ENCODE peak calls at places on chromosomes 2 and 18, in seven cellular contexts. One of them, this sample, is unnamed.

GRCh38 chr2:11177871-11178598 is 22.8 kb downstream of the SLC66A3 start:
- DNase-seq in IMR-90: peak; percentile 52
- DNase-seq in OCI-LY7: no peak
- DNase-seq in cardiac fibroblast: peak; percentile 37
- DNase-seq in epithelial cell of esophagus: no peak
- DNase-seq in PC-3: no peak
- DNase-seq in GM06990: no peak
- DNase-seq in this sample: peak; percentile 54

GRCh38 chr18:51656249-51656648 is 458.8 kb upstream of the MEX3C start:
- DNase-seq in OCI-LY7: no peak
- DNase-seq in IMR-90: no peak
- DNase-seq in cardiac fibroblast: no peak
- DNase-seq in PC-3: no peak
- DNase-seq in GM06990: no peak
- DNase-seq in epithelial cell of esophagus: no peak
- DNase-seq in this sample: no peak

GRCh38 chr2:112749755-112750559 is 14.5 kb downstream of the CKAP2L start:
- DNase-seq in OCI-LY7: peak; percentile 70
- DNase-seq in IMR-90: peak; percentile 77
- DNase-seq in cardiac fibroblast: peak; percentile 83
- DNase-seq in PC-3: peak; percentile 78
- DNase-seq in epithelial cell of esophagus: peak; percentile 81
- DNase-seq in GM06990: peak; percentile 39
- DNase-seq in this sample: peak; percentile 88

GRCh38 chr2:1561793-1562521 is 148.7 kb downstream of the TPO start:
- DNase-seq in PC-3: no peak
- DNase-seq in GM06990: no peak
- DNase-seq in OCI-LY7: no peak
- DNase-seq in cardiac fibroblast: no peak
- DNase-seq in IMR-90: no peak
- DNase-seq in epithelial cell of esophagus: no peak
- DNase-seq in this sample: no peak

GRCh38 chr2:70094171-70094977 is 7.1 kb downstream of the PCBP1 start:
- DNase-seq in OCI-LY7: peak; percentile 49
- DNase-seq in IMR-90: peak; percentile 29
- DNase-seq in GM06990: no peak
- DNase-seq in epithelial cell of esophagus: no peak
- DNase-seq in PC-3: no peak
- DNase-seq in cardiac fibroblast: no peak
- DNase-seq in this sample: no peak

GRCh38 chr2:174001107-174001506 is 35.9 kb upstream of the SP3 start:
- DNase-seq in cardiac fibroblast: no peak
- DNase-seq in IMR-90: no peak
- DNase-seq in GM06990: no peak
- DNase-seq in epithelial cell of esophagus: no peak
- DNase-seq in PC-3: no peak
- DNase-seq in OCI-LY7: no peak
- DNase-seq in this sample: no peak

GRCh38 chr18:31513189-31513907 is 15.4 kb downstream of the DSG2 start:
- DNase-seq in OCI-LY7: no peak
- DNase-seq in IMR-90: peak; percentile 48
- DNase-seq in epithelial cell of esophagus: peak; percentile 95
- DNase-seq in GM06990: no peak
- DNase-seq in cardiac fibroblast: peak; percentile 55
- DNase-seq in PC-3: peak; percentile 74
- DNase-seq in this sample: peak; percentile 79

GRCh38 chr2:56008661-56009411 is 85.3 kb upstream of the EFEMP1 start:
- DNase-seq in IMR-90: peak; percentile 89
- DNase-seq in PC-3: peak; percentile 45
- DNase-seq in epithelial cell of esophagus: peak; percentile 55
- DNase-seq in OCI-LY7: peak; percentile 31
- DNase-seq in cardiac fibroblast: peak; percentile 97
- DNase-seq in GM06990: no peak
- DNase-seq in this sample: peak; percentile 92

GRCh38 chr2:173184031-173185004 is 108.7 kb downstream of the MAP3K20 start:
- DNase-seq in PC-3: peak; percentile 98
- DNase-seq in epithelial cell of esophagus: peak; percentile 97
- DNase-seq in OCI-LY7: no peak
- DNase-seq in GM06990: no peak
- DNase-seq in cardiac fibroblast: peak; percentile 99
- DNase-seq in IMR-90: peak; percentile 100
- DNase-seq in this sample: peak; percentile 98

GRCh38 chr2:176507736-176508135 is 238.5 kb downstream of the MTX2 start:
- DNase-seq in IMR-90: no peak
- DNase-seq in cardiac fibroblast: no peak
- DNase-seq in GM06990: no peak
- DNase-seq in epithelial cell of esophagus: no peak
- DNase-seq in OCI-LY7: no peak
- DNase-seq in PC-3: no peak
- DNase-seq in this sample: no peak

GRCh38 chr2:130328710-130329109 is 14.0 kb upstream of the IMP4 start:
- DNase-seq in epithelial cell of esophagus: peak; percentile 97
- DNase-seq in cardiac fibroblast: peak; percentile 5
- DNase-seq in IMR-90: peak; percentile 32
- DNase-seq in GM06990: no peak
- DNase-seq in OCI-LY7: no peak
- DNase-seq in PC-3: peak; percentile 36
- DNase-seq in this sample: peak; percentile 23

GRCh38 chr2:101305044-101305443 is 3.5 kb downstream of the RNF149 start:
- DNase-seq in GM06990: no peak
- DNase-seq in OCI-LY7: no peak
- DNase-seq in PC-3: no peak
- DNase-seq in epithelial cell of esophagus: no peak
- DNase-seq in IMR-90: no peak
- DNase-seq in cardiac fibroblast: no peak
- DNase-seq in this sample: no peak

GRCh38 chr2:147250652-147251356 is 594.0 kb upstream of the ACVR2A start:
- DNase-seq in OCI-LY7: no peak
- DNase-seq in GM06990: no peak
- DNase-seq in IMR-90: no peak
- DNase-seq in epithelial cell of esophagus: no peak
- DNase-seq in cardiac fibroblast: no peak
- DNase-seq in PC-3: no peak
- DNase-seq in this sample: no peak

GRCh38 chr2:55482186-55482945 is 37.2 kb upstream of the CFAP36 start:
- DNase-seq in GM06990: no peak
- DNase-seq in OCI-LY7: no peak
- DNase-seq in PC-3: no peak
- DNase-seq in epithelial cell of esophagus: peak; percentile 45
- DNase-seq in IMR-90: peak; percentile 45
- DNase-seq in cardiac fibroblast: peak; percentile 71
- DNase-seq in this sample: peak; percentile 70

GRCh38 chr2:236163483-236164200 is 4.5 kb downstream of the GBX2 start:
- DNase-seq in IMR-90: no peak
- DNase-seq in epithelial cell of esophagus: no peak
- DNase-seq in GM06990: no peak
- DNase-seq in cardiac fibroblast: no peak
- DNase-seq in OCI-LY7: no peak
- DNase-seq in PC-3: no peak
- DNase-seq in this sample: no peak
- H3K4me3 ChIP-seq in IMR-90: peak overlapping the region; percentile 18
- H3K4me3 ChIP-seq in epithelial cell of esophagus: no peak overlapping the region
- H3K4me3 ChIP-seq in GM06990: no peak overlapping the region
- H3K4me3 ChIP-seq in cardiac fibroblast: peak overlapping the region; percentile 28
- H3K4me3 ChIP-seq in OCI-LY7: no peak overlapping the region
- H3K4me3 ChIP-seq in PC-3: no peak overlapping the region
- H3K4me3 ChIP-seq in this sample: peak overlapping the region; percentile 52

DNA sequence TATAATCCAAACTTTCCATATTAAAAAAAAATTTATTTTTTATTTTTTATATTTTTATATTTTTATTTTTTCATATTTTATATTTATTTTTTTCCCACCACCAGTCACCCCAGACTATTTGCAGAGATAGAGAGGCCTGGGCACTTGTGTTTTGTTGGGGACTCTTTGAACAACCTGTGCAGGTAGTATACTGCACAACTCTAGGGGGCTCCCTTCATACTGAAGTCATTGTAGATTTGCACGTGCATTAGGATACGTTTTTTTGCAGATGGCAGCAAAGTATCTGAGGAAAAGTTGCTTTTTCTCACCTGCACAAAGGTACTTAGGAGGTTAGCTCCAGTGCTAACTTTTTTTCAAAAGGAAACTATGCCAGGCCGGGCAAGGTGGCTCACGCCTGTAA is 73.9 kb upstream of the TANC1 start:
- DNase-seq in IMR-90: no peak
- DNase-seq in GM06990: no peak
- DNase-seq in epithelial cell of esophagus: no peak
- DNase-seq in PC-3: no peak
- DNase-seq in cardiac fibroblast: no peak
- DNase-seq in OCI-LY7: no peak
- DNase-seq in this sample: no peak
- TF ChIP-seq CTCF in IMR-90: no peak
- TF ChIP-seq CTCF in GM06990: no peak
- TF ChIP-seq CTCF in epithelial cell of esophagus: no peak
- TF ChIP-seq CTCF in PC-3: no peak
- TF ChIP-seq CTCF in cardiac fibroblast: no peak
- TF ChIP-seq CTCF in OCI-LY7: peak; percentile 10
- TF ChIP-seq CTCF in this sample: no peak

DNA sequence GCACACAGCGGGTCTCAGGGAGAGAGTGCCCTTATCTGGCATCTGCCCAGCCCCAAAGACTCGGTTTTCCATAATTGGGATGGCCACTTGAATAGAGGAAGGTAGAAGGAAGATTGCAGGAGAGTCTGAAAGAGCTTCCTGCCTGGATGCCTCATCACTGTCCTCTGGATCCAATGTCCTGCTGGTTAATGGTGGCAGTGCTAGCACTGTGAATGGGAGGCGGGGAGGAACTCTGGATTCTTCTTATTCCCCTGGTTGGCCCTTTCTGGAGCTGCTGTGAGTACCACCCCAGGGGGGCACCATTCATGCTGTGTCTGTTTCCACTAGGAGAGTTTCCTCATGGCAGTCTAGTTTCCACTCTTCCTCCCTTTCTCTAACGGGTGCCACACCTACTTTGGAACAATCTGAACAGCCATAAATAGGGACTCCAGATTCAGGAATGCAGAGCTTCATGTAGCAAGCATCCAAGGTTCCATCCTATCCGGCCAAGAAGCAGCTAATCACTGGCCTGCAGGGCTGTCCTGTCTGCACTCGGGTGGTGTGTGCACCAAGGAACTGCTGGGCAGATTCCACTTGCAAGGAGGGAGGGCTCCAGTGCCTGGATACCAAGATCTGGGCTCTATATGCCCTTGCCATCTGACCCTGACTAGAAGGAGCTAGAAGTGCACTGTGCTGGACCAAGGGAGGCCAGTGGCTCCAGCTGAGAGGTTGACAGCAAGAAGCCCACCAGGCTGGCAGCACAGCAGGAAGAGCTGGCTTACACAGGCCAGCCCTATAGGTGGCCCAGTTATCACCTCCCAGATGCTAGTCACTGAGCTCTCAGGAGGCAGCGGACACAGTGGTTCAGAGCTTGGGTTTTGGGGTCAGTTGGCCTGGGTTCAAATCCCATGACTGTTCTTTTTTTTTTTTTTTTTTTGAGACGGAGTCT is 4.6 kb upstream of the ATOH8 start:
- DNase-seq in OCI-LY7: no peak
- DNase-seq in PC-3: no peak
- DNase-seq in GM06990: no peak
- DNase-seq in cardiac fibroblast: no peak
- DNase-seq in epithelial cell of esophagus: no peak
- DNase-seq in IMR-90: no peak
- DNase-seq in this sample: peak; percentile 48
- H3K4me3 ChIP-seq in OCI-LY7: no peak overlapping the region
- H3K4me3 ChIP-seq in PC-3: no peak overlapping the region
- H3K4me3 ChIP-seq in GM06990: no peak overlapping the region
- H3K4me3 ChIP-seq in cardiac fibroblast: no peak overlapping the region
- H3K4me3 ChIP-seq in epithelial cell of esophagus: no peak overlapping the region
- H3K4me3 ChIP-seq in IMR-90: no peak overlapping the region
- H3K4me3 ChIP-seq in this sample: no peak overlapping the region

GRCh38 chr2:166417669-166418068 is 41.9 kb upstream of the SCN9A start:
- DNase-seq in IMR-90: peak; percentile 65
- DNase-seq in OCI-LY7: peak; percentile 10
- DNase-seq in cardiac fibroblast: peak; percentile 72
- DNase-seq in epithelial cell of esophagus: peak; percentile 64
- DNase-seq in GM06990: no peak
- DNase-seq in PC-3: peak; percentile 72
- DNase-seq in this sample: peak; percentile 74
- TF ChIP-seq CTCF in IMR-90: no peak
- TF ChIP-seq CTCF in OCI-LY7: peak; percentile 61
- TF ChIP-seq CTCF in cardiac fibroblast: no peak
- TF ChIP-seq CTCF in epithelial cell of esophagus: no peak
- TF ChIP-seq CTCF in GM06990: peak; percentile 20
- TF ChIP-seq CTCF in PC-3: peak; percentile 44
- TF ChIP-seq CTCF in this sample: peak; percentile 31

DNA sequence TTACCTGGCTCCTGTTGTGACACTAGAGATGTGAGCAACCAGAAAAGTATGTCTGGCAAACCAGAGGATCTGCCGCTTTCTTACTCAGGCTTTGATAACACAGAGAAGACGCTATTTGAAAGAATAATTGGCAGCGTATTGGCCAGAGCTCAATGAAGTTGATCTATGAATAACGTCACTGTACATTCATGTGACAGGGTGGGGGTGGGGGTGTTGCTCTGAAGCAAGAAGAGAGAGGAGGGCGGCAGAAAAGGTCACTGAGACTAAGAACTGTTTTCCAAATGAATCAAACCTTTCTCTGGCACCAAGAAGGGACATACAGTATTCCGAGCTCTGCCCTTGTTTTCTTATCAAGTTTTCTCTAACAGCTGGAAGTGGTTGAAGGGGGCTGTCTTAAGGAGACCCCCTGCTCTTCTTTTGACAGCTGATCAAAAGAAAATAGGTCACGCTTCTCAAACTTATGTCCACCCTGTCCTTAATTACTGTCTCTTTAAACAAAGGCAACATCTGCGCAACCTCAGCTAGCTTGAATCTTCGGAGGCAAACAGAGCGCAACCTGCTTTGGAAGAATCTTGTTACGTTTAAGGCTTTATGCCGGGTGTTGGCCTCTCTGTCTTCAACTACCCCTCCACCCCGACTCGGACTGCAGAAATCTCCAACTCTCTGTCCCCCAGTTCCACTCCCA is 1.5 kb upstream of the ONECUT2 start:
- DNase-seq in GM06990: no peak
- DNase-seq in PC-3: peak; percentile 39
- DNase-seq in epithelial cell of esophagus: no peak
- DNase-seq in IMR-90: no peak
- DNase-seq in OCI-LY7: no peak
- DNase-seq in cardiac fibroblast: no peak
- DNase-seq in this sample: no peak
- H3K4me3 ChIP-seq in GM06990: no peak overlapping the region
- H3K4me3 ChIP-seq in PC-3: peak overlapping the region; percentile 80
- H3K4me3 ChIP-seq in epithelial cell of esophagus: no peak overlapping the region
- H3K4me3 ChIP-seq in IMR-90: no peak overlapping the region
- H3K4me3 ChIP-seq in OCI-LY7: no peak overlapping the region
- H3K4me3 ChIP-seq in cardiac fibroblast: no peak overlapping the region
- H3K4me3 ChIP-seq in this sample: no peak overlapping the region

GRCh38 chr2:63841254-63842022 is at the start of gene UGP2:
- DNase-seq in GM06990: peak; percentile 90
- DNase-seq in OCI-LY7: peak; percentile 92
- DNase-seq in cardiac fibroblast: peak; percentile 96
- DNase-seq in epithelial cell of esophagus: peak; percentile 93
- DNase-seq in PC-3: peak; percentile 91
- DNase-seq in IMR-90: peak; percentile 92
- DNase-seq in this sample: peak; percentile 97
- TF ChIP-seq CTCF in GM06990: peak; percentile 40
- TF ChIP-seq CTCF in OCI-LY7: peak; percentile 55
- TF ChIP-seq CTCF in cardiac fibroblast: no peak
- TF ChIP-seq CTCF in epithelial cell of esophagus: peak; percentile 16
- TF ChIP-seq CTCF in PC-3: peak; percentile 42
- TF ChIP-seq CTCF in IMR-90: peak; percentile 27
- TF ChIP-seq CTCF in this sample: peak; percentile 38